ENCODE peak calls at places on chromosomes 7 and 10, in nine cellular contexts. One of them, this sample, is unnamed.

GRCh38 chr10:55214608-55215007 is 413.6 kb upstream of the PCDH15 start:
- DNase-seq in fibroblast of mammary gland: no peak
- DNase-seq in left ventricle myocardium inferior: no peak
- DNase-seq in AG10803: no peak
- DNase-seq in A549: no peak
- DNase-seq in cardiac muscle cell: no peak
- DNase-seq in spleen: no peak
- DNase-seq in colonic mucosa: no peak
- DNase-seq in breast epithelium: no peak
- DNase-seq in this sample: no peak

GRCh38 chr10:113060221-113061053 is 110.4 kb downstream of the TCF7L2 start:
- DNase-seq in fibroblast of mammary gland: no peak
- DNase-seq in left ventricle myocardium inferior: peak; percentile 78
- DNase-seq in AG10803: no peak
- DNase-seq in A549: no peak
- DNase-seq in cardiac muscle cell: no peak
- DNase-seq in spleen: no peak
- DNase-seq in colonic mucosa: peak; percentile 62
- DNase-seq in breast epithelium: no peak
- DNase-seq in this sample: peak; percentile 80

GRCh38 chr7:55066479-55066878 is 47.7 kb downstream of the EGFR start:
- DNase-seq in fibroblast of mammary gland: peak; percentile 47
- DNase-seq in left ventricle myocardium inferior: no peak
- DNase-seq in AG10803: peak; percentile 77
- DNase-seq in A549: no peak
- DNase-seq in cardiac muscle cell: no peak
- DNase-seq in spleen: no peak
- DNase-seq in colonic mucosa: no peak
- DNase-seq in breast epithelium: no peak
- DNase-seq in this sample: no peak

GRCh38 chr10:1406976-1407945 is 330.1 kb downstream of the ADARB2 start:
- DNase-seq in fibroblast of mammary gland: no peak
- DNase-seq in left ventricle myocardium inferior: no peak
- DNase-seq in AG10803: no peak
- DNase-seq in A549: no peak
- DNase-seq in cardiac muscle cell: no peak
- DNase-seq in spleen: peak; percentile 68
- DNase-seq in colonic mucosa: no peak
- DNase-seq in breast epithelium: no peak
- DNase-seq in this sample: no peak

GRCh38 chr7:16034353-16034752 is 347.9 kb upstream of the MEOX2 start:
- DNase-seq in fibroblast of mammary gland: peak; percentile 84
- DNase-seq in left ventricle myocardium inferior: no peak
- DNase-seq in AG10803: no peak
- DNase-seq in A549: no peak
- DNase-seq in cardiac muscle cell: no peak
- DNase-seq in spleen: no peak
- DNase-seq in colonic mucosa: no peak
- DNase-seq in breast epithelium: no peak
- DNase-seq in this sample: no peak

GRCh38 chr10:15374156-15374555 is 3.1 kb upstream of the FAM171A1 start:
- DNase-seq in fibroblast of mammary gland: no peak
- DNase-seq in left ventricle myocardium inferior: no peak
- DNase-seq in AG10803: no peak
- DNase-seq in A549: no peak
- DNase-seq in cardiac muscle cell: no peak
- DNase-seq in spleen: no peak
- DNase-seq in colonic mucosa: no peak
- DNase-seq in breast epithelium: no peak
- DNase-seq in this sample: no peak

GRCh38 chr10:97508342-97508741 is 9.6 kb downstream of the UBTD1 start:
- DNase-seq in fibroblast of mammary gland: peak; percentile 64
- DNase-seq in left ventricle myocardium inferior: no peak
- DNase-seq in AG10803: peak; percentile 54
- DNase-seq in A549: no peak
- DNase-seq in cardiac muscle cell: no peak
- DNase-seq in spleen: peak; percentile 1
- DNase-seq in colonic mucosa: no peak
- DNase-seq in breast epithelium: no peak
- DNase-seq in this sample: no peak

GRCh38 chr10:47423476-47423875 is 39.4 kb upstream of the ZNF488 start:
- DNase-seq in fibroblast of mammary gland: no peak
- DNase-seq in left ventricle myocardium inferior: no peak
- DNase-seq in AG10803: no peak
- DNase-seq in A549: no peak
- DNase-seq in cardiac muscle cell: no peak
- DNase-seq in spleen: no peak
- DNase-seq in colonic mucosa: no peak
- DNase-seq in breast epithelium: no peak
- DNase-seq in this sample: peak; percentile 36

GRCh38 chr7:24836084-24836483 is 78.8 kb upstream of the GSDME start:
- DNase-seq in fibroblast of mammary gland: no peak
- DNase-seq in left ventricle myocardium inferior: no peak
- DNase-seq in AG10803: no peak
- DNase-seq in A549: no peak
- DNase-seq in cardiac muscle cell: no peak
- DNase-seq in spleen: no peak
- DNase-seq in colonic mucosa: no peak
- DNase-seq in breast epithelium: no peak
- DNase-seq in this sample: no peak

GRCh38 chr10:130985158-130985753 is 326.3 kb downstream of the TCERG1L start:
- DNase-seq in fibroblast of mammary gland: no peak
- DNase-seq in left ventricle myocardium inferior: no peak
- DNase-seq in AG10803: no peak
- DNase-seq in A549: no peak
- DNase-seq in cardiac muscle cell: no peak
- DNase-seq in spleen: no peak
- DNase-seq in colonic mucosa: no peak
- DNase-seq in breast epithelium: no peak
- DNase-seq in this sample: no peak

GRCh38 chr10:62380002-62380401 is 5.8 kb downstream of the ZNF365 start:
- DNase-seq in fibroblast of mammary gland: peak; percentile 75
- DNase-seq in left ventricle myocardium inferior: no peak
- DNase-seq in AG10803: peak; percentile 64
- DNase-seq in A549: peak; percentile 43
- DNase-seq in cardiac muscle cell: no peak
- DNase-seq in spleen: no peak
- DNase-seq in colonic mucosa: no peak
- DNase-seq in breast epithelium: no peak
- DNase-seq in this sample: no peak

GRCh38 chr7:40747856-40748255 is 613.1 kb downstream of the SUGCT start:
- DNase-seq in fibroblast of mammary gland: peak; percentile 64
- DNase-seq in left ventricle myocardium inferior: no peak
- DNase-seq in AG10803: peak; percentile 8
- DNase-seq in A549: no peak
- DNase-seq in cardiac muscle cell: no peak
- DNase-seq in spleen: no peak
- DNase-seq in colonic mucosa: no peak
- DNase-seq in breast epithelium: no peak
- DNase-seq in this sample: no peak

GRCh38 chr7:36440880-36441279 is 51.2 kb downstream of the ANLN start:
- DNase-seq in fibroblast of mammary gland: peak; percentile 38
- DNase-seq in left ventricle myocardium inferior: no peak
- DNase-seq in AG10803: peak; percentile 47
- DNase-seq in A549: peak; percentile 41
- DNase-seq in cardiac muscle cell: peak; percentile 24
- DNase-seq in spleen: no peak
- DNase-seq in colonic mucosa: no peak
- DNase-seq in breast epithelium: no peak
- DNase-seq in this sample: no peak

GRCh38 chr7:36439624-36440023 is 50.0 kb downstream of the ANLN start:
- DNase-seq in fibroblast of mammary gland: no peak
- DNase-seq in left ventricle myocardium inferior: no peak
- DNase-seq in AG10803: no peak
- DNase-seq in A549: no peak
- DNase-seq in cardiac muscle cell: no peak
- DNase-seq in spleen: no peak
- DNase-seq in colonic mucosa: no peak
- DNase-seq in breast epithelium: no peak
- DNase-seq in this sample: no peak

GRCh38 chr7:36438211-36438610 is 48.5 kb downstream of the ANLN start:
- DNase-seq in fibroblast of mammary gland: no peak
- DNase-seq in left ventricle myocardium inferior: no peak
- DNase-seq in AG10803: peak; percentile 6
- DNase-seq in A549: no peak
- DNase-seq in cardiac muscle cell: no peak
- DNase-seq in spleen: no peak
- DNase-seq in colonic mucosa: no peak
- DNase-seq in breast epithelium: no peak
- DNase-seq in this sample: no peak

GRCh38 chr7:36441344-36442022 is 51.8 kb downstream of the ANLN start:
- DNase-seq in fibroblast of mammary gland: no peak
- DNase-seq in left ventricle myocardium inferior: no peak
- DNase-seq in AG10803: no peak
- DNase-seq in A549: no peak
- DNase-seq in cardiac muscle cell: no peak
- DNase-seq in spleen: no peak
- DNase-seq in colonic mucosa: no peak
- DNase-seq in breast epithelium: no peak
- DNase-seq in this sample: no peak
- TF ChIP-seq CTCF in fibroblast of mammary gland: no peak
- TF ChIP-seq CTCF in left ventricle myocardium inferior: no peak
- TF ChIP-seq CTCF in AG10803: no peak
- TF ChIP-seq CTCF in A549: no peak
- TF ChIP-seq CTCF in cardiac muscle cell: no peak
- TF ChIP-seq CTCF in spleen: no peak
- TF ChIP-seq CTCF in colonic mucosa: no peak
- TF ChIP-seq CTCF in breast epithelium: no peak
- TF ChIP-seq CTCF in this sample: peak; percentile 10

DNA sequence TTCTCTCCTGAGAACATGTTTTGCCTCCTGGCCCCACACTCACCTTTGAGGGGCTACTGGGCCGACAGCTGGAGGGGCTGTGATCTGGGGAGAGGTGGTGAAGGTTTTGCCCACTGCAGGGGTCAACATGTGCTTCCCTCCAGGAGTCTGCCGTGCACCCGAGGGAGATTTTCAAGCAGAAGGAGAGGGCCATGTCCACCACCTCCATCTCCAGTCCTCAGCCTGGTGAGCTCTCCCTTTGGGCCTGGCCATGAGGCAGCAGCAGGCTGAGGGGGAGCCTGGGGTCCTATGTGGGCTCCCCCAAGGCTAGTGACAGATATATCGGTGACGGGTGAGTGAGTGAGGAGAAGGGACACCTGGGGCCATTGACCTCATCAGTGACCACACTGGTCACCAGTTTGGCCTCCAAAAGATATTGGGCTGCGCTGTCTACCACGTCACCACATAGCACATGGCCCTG is 6.6 kb downstream of the PGAM2 start:
- DNase-seq in fibroblast of mammary gland: no peak
- DNase-seq in left ventricle myocardium inferior: peak; percentile 9
- DNase-seq in AG10803: no peak
- DNase-seq in A549: no peak
- DNase-seq in cardiac muscle cell: no peak
- DNase-seq in spleen: no peak
- DNase-seq in colonic mucosa: no peak
- DNase-seq in breast epithelium: no peak
- DNase-seq in this sample: peak; percentile 48
- H3K4me3 ChIP-seq in fibroblast of mammary gland: no peak overlapping the region
- H3K4me3 ChIP-seq in left ventricle myocardium inferior: no peak overlapping the region
- H3K4me3 ChIP-seq in AG10803: no peak overlapping the region
- H3K4me3 ChIP-seq in A549: no peak overlapping the region
- H3K4me3 ChIP-seq in cardiac muscle cell: no peak overlapping the region
- H3K4me3 ChIP-seq in spleen: no peak overlapping the region
- H3K4me3 ChIP-seq in colonic mucosa: no peak overlapping the region
- H3K4me3 ChIP-seq in breast epithelium: no peak overlapping the region
- H3K4me3 ChIP-seq in this sample: no peak overlapping the region

GRCh38 chr7:106959753-106960152 is 84.8 kb upstream of the PRKAR2B start:
- DNase-seq in fibroblast of mammary gland: no peak
- DNase-seq in left ventricle myocardium inferior: no peak
- DNase-seq in AG10803: no peak
- DNase-seq in A549: peak; percentile 10
- DNase-seq in cardiac muscle cell: peak; percentile 29
- DNase-seq in spleen: no peak
- DNase-seq in colonic mucosa: no peak
- DNase-seq in breast epithelium: no peak
- DNase-seq in this sample: no peak
- TF ChIP-seq CTCF in fibroblast of mammary gland: no peak
- TF ChIP-seq CTCF in left ventricle myocardium inferior: peak; percentile 10
- TF ChIP-seq CTCF in AG10803: peak; percentile 18
- TF ChIP-seq CTCF in A549: no peak
- TF ChIP-seq CTCF in cardiac muscle cell: peak; percentile 18
- TF ChIP-seq CTCF in spleen: no peak
- TF ChIP-seq CTCF in colonic mucosa: no peak
- TF ChIP-seq CTCF in breast epithelium: no peak
- TF ChIP-seq CTCF in this sample: no peak

DNA sequence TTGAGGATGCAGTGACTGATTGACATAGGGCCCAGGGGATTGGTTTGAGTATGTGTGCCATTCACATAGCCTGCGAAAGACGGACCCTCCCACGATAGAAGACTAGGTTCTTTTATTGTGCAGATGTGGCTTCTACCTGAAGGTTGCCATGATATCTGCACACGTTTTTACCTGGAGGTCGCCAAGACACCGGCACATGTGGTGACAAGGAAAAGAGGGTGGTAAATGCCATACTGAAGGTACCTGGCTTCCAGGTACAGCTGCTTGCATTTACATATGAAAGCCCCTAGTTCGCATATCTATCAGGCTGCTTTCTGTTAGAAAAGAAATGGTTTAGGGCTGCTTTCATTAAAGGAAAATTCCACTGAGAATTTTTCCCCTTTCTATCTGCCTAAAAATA is 43.6 kb downstream of the ZNF22 start:
- DNase-seq in fibroblast of mammary gland: no peak
- DNase-seq in left ventricle myocardium inferior: no peak
- DNase-seq in AG10803: no peak
- DNase-seq in A549: no peak
- DNase-seq in cardiac muscle cell: no peak
- DNase-seq in spleen: no peak
- DNase-seq in colonic mucosa: no peak
- DNase-seq in breast epithelium: no peak
- DNase-seq in this sample: no peak
- H3K4me3 ChIP-seq in fibroblast of mammary gland: no peak overlapping the region
- H3K4me3 ChIP-seq in left ventricle myocardium inferior: no peak overlapping the region
- H3K4me3 ChIP-seq in AG10803: no peak overlapping the region
- H3K4me3 ChIP-seq in A549: no peak overlapping the region
- H3K4me3 ChIP-seq in cardiac muscle cell: no peak overlapping the region
- H3K4me3 ChIP-seq in spleen: no peak overlapping the region
- H3K4me3 ChIP-seq in colonic mucosa: no peak overlapping the region
- H3K4me3 ChIP-seq in breast epithelium: no peak overlapping the region
- H3K4me3 ChIP-seq in this sample: no peak overlapping the region

GRCh38 chr10:73519336-73519735 is 23.5 kb upstream of the PPP3CB start:
- DNase-seq in fibroblast of mammary gland: no peak
- DNase-seq in left ventricle myocardium inferior: no peak
- DNase-seq in AG10803: no peak
- DNase-seq in A549: no peak
- DNase-seq in cardiac muscle cell: no peak
- DNase-seq in spleen: no peak
- DNase-seq in colonic mucosa: no peak
- DNase-seq in breast epithelium: no peak
- DNase-seq in this sample: no peak
- TF ChIP-seq CTCF in fibroblast of mammary gland: no peak
- TF ChIP-seq CTCF in left ventricle myocardium inferior: no peak
- TF ChIP-seq CTCF in AG10803: no peak
- TF ChIP-seq CTCF in A549: no peak
- TF ChIP-seq CTCF in cardiac muscle cell: no peak
- TF ChIP-seq CTCF in spleen: no peak
- TF ChIP-seq CTCF in colonic mucosa: no peak
- TF ChIP-seq CTCF in breast epithelium: no peak
- TF ChIP-seq CTCF in this sample: no peak